ENCODE peak calls at places on chromosomes 6 and 20, in six cellular contexts. F is Peyer's patch, P is right lobe of liver, O is body of pancreas, I is heart left ventricle, G is esophagus muscularis mucosa. Z is an unnamed sample. For H3K4me1 and H3K36me3, the result is how much of the 10 kb centered on the place peaks cover.

GRCh38 chr6:39377530-39377929 is 55.0 kb upstream of the KCNK16 start:
- DNase-seq in F (peak), P (peak), O (peak), I (peak), G (no peak), Z (peak)

GRCh38 chr6:133553652-133554051 is 312.5 kb downstream of the EYA4 start:
- DNase-seq in F (peak), P (no peak), O (peak), I (peak), G (no peak), Z (peak)

GRCh38 chr20:25622450-25623224 is 1.2 kb downstream of the NANP start:
- DNase-seq in F (no peak), P (no peak), O (no peak), I (no peak), G (no peak), Z (no peak)

GRCh38 chr6:154459513-154459912 is 51.0 kb downstream of the CNKSR3 start:
- DNase-seq in F (no peak), P (no peak), O (no peak), I (no peak), G (no peak), Z (no peak)

GRCh38 chr6:35417979-35418661 is 34.0 kb upstream of the FANCE start:
- DNase-seq in F (peak), P (peak), O (no peak), I (no peak), G (no peak), Z (no peak)

GRCh38 chr20:13817342-13817741 is 32.5 kb downstream of the NDUFAF5 start:
- DNase-seq in F (no peak), P (no peak), O (no peak), I (no peak), G (no peak), Z (no peak)

GRCh38 chr20:23078994-23079364 is 7.1 kb downstream of the CD93 start:
- DNase-seq in F (no peak), P (no peak), O (no peak), I (no peak), G (no peak), Z (no peak)

GRCh38 chr20:50124496-50124895 is 11.5 kb upstream of the UBE2V1 start:
- DNase-seq in F (no peak), P (no peak), O (no peak), I (no peak), G (no peak), Z (no peak)

GRCh38 chr20:10662151-10662550 is 11.6 kb downstream of the JAG1 start:
- DNase-seq in F (no peak), P (no peak), O (no peak), I (no peak), G (no peak), Z (no peak)

GRCh38 chr20:10661261-10661660 is 12.5 kb downstream of the JAG1 start:
- DNase-seq in F (no peak), P (no peak), O (no peak), I (no peak), G (no peak), Z (no peak)

GRCh38 chr20:10665027-10665561 is 8.7 kb downstream of the JAG1 start:
- DNase-seq in F (no peak), P (no peak), O (no peak), I (no peak), G (no peak), Z (no peak)

GRCh38 chr20:10660661-10661060 is 13.1 kb downstream of the JAG1 start:
- DNase-seq in F (no peak), P (no peak), O (no peak), I (no peak), G (no peak), Z (no peak)

GRCh38 chr20:10662661-10663458 is 10.9 kb downstream of the JAG1 start:
- DNase-seq in F (no peak), P (no peak), O (no peak), I (no peak), G (no peak), Z (no peak)
- H3K4me1 ChIP-seq in F (under half), P (under half), O (half or more), I (half or more), G (half or more), Z (under half)

GRCh38 chr6:31884528-31885035 is 5.8 kb upstream of the SLC44A4 start:
- DNase-seq in F (no peak), P (no peak), O (no peak), I (no peak), G (no peak), Z (no peak)
- H3K36me3 ChIP-seq in F (under half), P (under half), O (under half), I (half or more), G (half or more), Z (under half)

GRCh38 chr6:43781941-43782704 is 12.1 kb downstream of the VEGFA start:
- DNase-seq in F (no peak), P (peak), O (peak), I (no peak), G (no peak), Z (no peak)
- TF ChIP-seq POLR2A in F (no peak), P (no peak), O (no peak), I (no peak), G (no peak), Z (no peak)

DNA sequence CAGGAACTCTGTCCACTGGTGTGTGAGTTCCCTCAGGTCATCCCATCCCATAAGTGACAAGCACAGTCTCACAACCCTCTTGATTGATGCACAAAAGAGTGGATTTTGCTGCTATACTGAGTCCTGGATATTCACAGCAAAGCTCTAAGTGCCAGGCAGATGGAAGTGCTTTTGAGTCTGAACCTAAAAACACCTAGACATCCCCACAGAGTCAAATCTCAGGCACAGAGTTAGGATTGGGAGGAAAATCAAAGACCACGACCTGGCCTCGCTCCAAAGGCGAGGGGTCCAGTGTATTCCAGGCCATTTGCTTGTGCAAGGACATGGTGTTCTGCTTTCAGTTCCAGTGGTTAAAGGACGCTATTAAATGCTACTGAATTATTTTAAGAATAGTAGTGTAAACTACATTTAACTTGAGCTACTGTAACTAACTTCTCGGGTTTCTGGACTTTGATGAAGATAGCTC is 56.8 kb downstream of the RREB1 start:
- DNase-seq in F (no peak), P (no peak), O (no peak), I (no peak), G (no peak), Z (no peak)
- H3K4me1 ChIP-seq in F (under half), P (under half), O (half or more), I (half or more), G (half or more), Z (under half)

DNA sequence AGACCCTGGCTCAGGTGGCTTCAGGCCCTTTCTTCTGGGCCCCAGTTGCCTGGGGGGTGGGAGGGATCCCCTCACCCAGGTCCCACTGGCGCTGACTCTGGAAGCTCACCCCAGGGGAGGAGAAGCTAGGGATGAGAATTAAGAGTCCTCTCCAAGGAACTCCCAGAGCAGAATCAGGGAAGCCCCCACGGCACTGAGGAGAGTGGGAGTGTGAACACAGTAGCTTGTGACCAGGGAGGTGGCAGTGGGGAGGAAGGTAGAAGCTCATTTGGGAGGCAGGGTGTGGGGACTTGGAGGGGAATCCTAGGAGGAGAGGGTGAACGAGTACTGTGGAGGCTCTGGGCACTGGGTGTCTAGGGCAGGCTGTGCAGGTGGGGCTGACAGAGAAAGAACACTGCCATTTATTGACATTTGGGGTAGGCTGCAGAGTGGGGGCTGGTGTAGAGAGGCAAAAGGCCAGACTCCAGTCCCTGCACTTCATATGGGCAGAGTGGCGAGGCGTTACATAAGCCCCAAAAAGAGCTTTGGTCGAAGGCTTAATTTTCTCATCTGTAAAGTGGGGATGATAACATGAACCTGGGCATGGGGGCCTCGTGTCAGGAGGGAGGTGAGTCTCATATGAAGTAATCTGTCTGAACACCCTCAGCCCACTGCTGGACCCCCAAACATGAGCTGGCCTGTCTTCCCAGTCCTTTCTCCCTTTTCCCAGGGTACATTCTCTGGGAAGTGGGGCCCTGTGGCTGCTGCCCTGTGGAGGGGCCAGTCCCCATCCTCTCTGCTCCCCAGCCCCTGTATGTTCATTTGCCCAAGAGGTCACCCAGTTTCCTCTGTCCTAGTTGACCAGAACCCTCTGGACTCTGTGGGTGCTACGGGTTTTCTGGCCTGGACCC is 80.5 kb downstream of the VEGFA start:
- DNase-seq in F (no peak), P (no peak), O (no peak), I (no peak), G (no peak), Z (no peak)
- H3K36me3 ChIP-seq in F (under half), P (under half), O (under half), I (under half), G (under half), Z (under half)

DNA sequence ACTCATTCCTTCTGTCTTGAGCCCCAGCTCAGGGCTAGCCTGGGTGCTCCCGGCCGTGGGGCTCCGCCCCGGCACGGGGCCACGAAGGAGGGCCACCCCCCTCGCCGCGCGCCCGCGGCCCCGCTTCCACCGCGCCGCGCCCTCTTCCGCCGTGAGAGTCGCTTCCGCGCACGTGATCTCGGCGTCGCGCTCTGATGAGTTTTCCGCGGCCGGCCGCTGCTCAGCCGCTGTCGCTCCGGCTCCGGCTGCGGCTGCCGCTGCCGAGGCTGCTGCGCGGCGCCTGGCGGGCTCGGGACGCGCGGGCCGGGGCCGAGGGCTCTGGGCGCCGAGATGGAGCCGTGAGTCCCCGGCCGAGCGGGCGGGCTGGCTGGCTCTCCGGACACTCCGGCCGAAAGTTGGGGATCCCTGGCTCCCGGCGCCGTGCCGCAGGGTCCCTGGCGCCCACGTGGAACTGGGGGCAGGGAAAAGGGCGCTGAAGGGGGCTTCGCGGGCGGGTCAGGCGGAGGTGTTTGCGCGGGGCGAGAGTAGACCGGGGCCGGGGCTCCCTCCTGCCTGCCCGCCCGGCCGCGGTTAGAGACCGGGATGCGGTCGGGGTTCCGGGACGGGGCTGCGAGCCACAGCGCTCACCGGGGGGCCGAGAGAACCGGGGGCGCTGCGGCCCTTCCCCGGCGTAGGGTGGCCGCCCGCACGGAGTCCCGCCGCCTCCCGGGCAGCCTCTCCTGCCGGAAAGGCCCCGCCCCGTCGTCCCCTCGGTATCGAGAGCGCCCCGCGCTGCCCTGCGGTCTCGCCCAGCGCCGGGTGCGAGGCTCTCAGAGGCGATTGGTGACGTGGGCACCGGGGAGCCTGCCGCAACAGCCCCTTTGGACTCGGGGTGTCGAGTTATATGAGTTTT is at the start of gene TMEM181:
- DNase-seq in F (peak), P (peak), O (peak), I (peak), G (peak), Z (peak)
- TF ChIP-seq POLR2A in F (peak), P (peak), O (peak), I (peak), G (peak), Z (peak)